ENCODE peak calls at places on chromosomes 12 and 14, in six cellular contexts. R is MCF 10A, Q is AG10803, D is Panc1, G is pancreas, J is GM13977. H is an unnamed sample.
A peak's percentile ranks its signal among the peaks of the same experiment; 100 is the strongest.

GRCh38 chr12:107241421-107241820 is 148.1 kb upstream of the CRY1 start:
- DNase-seq in R (no peak), Q (no peak), D (no peak), G (no peak), J (no peak), H (no peak)

GRCh38 chr12:69097619-69098368 is 141.6 kb upstream of the CPSF6 start:
- DNase-seq in R (peak; percentile 48), Q (peak; percentile 67), D (no peak), G (no peak), J (no peak), H (peak; percentile 28)

GRCh38 chr14:103846569-103847438 is 571 bp downstream of the PPP1R13B start:
- DNase-seq in R (peak; percentile 41), Q (no peak), D (no peak), G (peak; percentile 76), J (peak; percentile 69), H (no peak)

GRCh38 chr14:37512173-37512572 is 82.9 kb downstream of the FOXA1 start:
- DNase-seq in R (no peak), Q (no peak), D (no peak), G (no peak), J (no peak), H (no peak)

GRCh38 chr12:26940820-26941219 is 2.5 kb downstream of the FGFR1OP2 start:
- DNase-seq in R (no peak), Q (no peak), D (no peak), G (no peak), J (no peak), H (no peak)

GRCh38 chr14:22011243-22011642 is 337.6 kb upstream of the OR4E1 start:
- DNase-seq in R (no peak), Q (no peak), D (no peak), G (no peak), J (no peak), H (no peak)

GRCh38 chr12:107091381-107091780 is 2.0 kb downstream of the CRY1 start:
- DNase-seq in R (peak; percentile 45), Q (peak; percentile 75), D (no peak), G (no peak), J (no peak), H (peak; percentile 35)

GRCh38 chr12:12081836-12082497 is 11.2 kb downstream of the BCL2L14 start:
- DNase-seq in R (peak; percentile 54), Q (peak; percentile 58), D (peak; percentile 20), G (no peak), J (peak; percentile 74), H (no peak)

GRCh38 chr14:82837611-82838140 is 1304.0 kb upstream of the SEL1L start:
- DNase-seq in R (no peak), Q (no peak), D (no peak), G (no peak), J (no peak), H (no peak)

GRCh38 chr12:1448321-1448720 is 146.1 kb downstream of the FBXL14 start:
- DNase-seq in R (no peak), Q (no peak), D (no peak), G (no peak), J (no peak), H (no peak)

GRCh38 chr12:85823436-85824179 is 12.6 kb downstream of the RASSF9 start:
- DNase-seq in R (peak; percentile 67), Q (peak; percentile 73), D (no peak), G (no peak), J (no peak), H (no peak)

GRCh38 chr12:112939761-112940357 is 1.6 kb downstream of the OAS3 start:
- DNase-seq in R (no peak), Q (no peak), D (no peak), G (no peak), J (peak; percentile 71), H (no peak)

GRCh38 chr12:32917094-32917611 is 20.6 kb upstream of the PKP2 start:
- DNase-seq in R (peak; percentile 85), Q (no peak), D (no peak), G (no peak), J (no peak), H (no peak)

GRCh38 chr12:115617391-115617790 is 660.1 kb downstream of the MED13L start:
- DNase-seq in R (no peak), Q (no peak), D (no peak), G (no peak), J (no peak), H (no peak)

GRCh38 chr12:110199360-110200123 is 75.4 kb downstream of the IFT81 start:
- DNase-seq in R (peak; percentile 13), Q (peak; percentile 60), D (no peak), G (no peak), J (no peak), H (peak; percentile 32)

GRCh38 chr12:76123301-76124212 is 39.1 kb upstream of the NAP1L1 start:
- DNase-seq in R (no peak), Q (peak; percentile 60), D (no peak), G (no peak), J (no peak), H (no peak)

GRCh38 chr12:83389237-83389996 is 702.7 kb downstream of the TMTC2 start:
- DNase-seq in R (peak; percentile 3), Q (no peak), D (no peak), G (peak; percentile 58), J (no peak), H (no peak)

GRCh38 chr14:91228112-91229004 is 16.1 kb downstream of the GPR68 start:
- DNase-seq in R (peak; percentile 66), Q (peak; percentile 40), D (no peak), G (no peak), J (peak; percentile 88), H (no peak)

GRCh38 chr14:51562816-51563215 is 88.9 kb upstream of the FRMD6 start:
- DNase-seq in R (peak; percentile 74), Q (peak; percentile 35), D (no peak), G (no peak), J (no peak), H (no peak)

GRCh38 chr12:87217486-87217885 is 811.7 kb downstream of the C12orf50 start:
- DNase-seq in R (no peak), Q (no peak), D (no peak), G (no peak), J (no peak), H (no peak)

GRCh38 chr12:13534645-13535398 is 338.3 kb downstream of the EMP1 start:
- DNase-seq in R (peak; percentile 75), Q (peak; percentile 40), D (peak; percentile 33), G (peak; percentile 73), J (peak; percentile 19), H (no peak)

GRCh38 chr14:77409131-77409533 is 14.2 kb downstream of the NOXRED1 start:
- DNase-seq in R (peak; percentile 30), Q (no peak), D (no peak), G (no peak), J (no peak), H (no peak)

GRCh38 chr12:45329238-45329637 is 113.3 kb downstream of the ANO6 start:
- DNase-seq in R (peak; percentile 53), Q (peak; percentile 58), D (no peak), G (no peak), J (no peak), H (no peak)
- TF ChIP-seq CTCF in R (no peak), Q (no peak), D (no peak), G (no peak), J (no peak), H (no peak)

DNA sequence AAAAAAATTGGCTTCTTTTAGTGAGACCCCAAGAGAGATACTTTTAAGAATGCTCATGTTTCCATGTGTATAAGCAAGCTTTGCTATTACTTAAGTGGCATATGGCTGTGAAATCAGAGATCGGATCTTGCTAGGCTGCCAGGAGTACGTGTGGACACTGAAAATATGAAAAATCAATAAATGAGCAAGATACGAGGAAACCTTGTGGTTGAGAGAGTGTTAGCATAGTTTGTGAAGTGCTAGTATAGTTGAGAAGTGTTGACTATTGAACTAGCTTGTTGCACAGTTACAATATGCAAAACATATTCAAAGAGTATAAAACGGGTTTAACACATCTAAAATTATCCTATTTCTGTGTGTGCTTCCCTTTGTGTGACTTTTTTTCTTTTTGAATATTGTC is 230.9 kb upstream of the NOVA1 start:
- DNase-seq in R (no peak), Q (no peak), D (no peak), G (no peak), J (no peak), H (no peak)
- TF ChIP-seq CTCF in R (no peak), Q (no peak), D (no peak), G (no peak), J (no peak), H (no peak)

GRCh38 chr14:100962494-100962893 is 59.0 kb upstream of the RTL1 start:
- DNase-seq in R (no peak), Q (no peak), D (no peak), G (no peak), J (no peak), H (no peak)

GRCh38 chr14:100972134-100972905 is 68.8 kb upstream of the RTL1 start:
- DNase-seq in R (no peak), Q (no peak), D (no peak), G (no peak), J (no peak), H (no peak)

GRCh38 chr14:100965296-100965695 is 61.8 kb upstream of the RTL1 start:
- DNase-seq in R (no peak), Q (no peak), D (no peak), G (no peak), J (no peak), H (no peak)

DNA sequence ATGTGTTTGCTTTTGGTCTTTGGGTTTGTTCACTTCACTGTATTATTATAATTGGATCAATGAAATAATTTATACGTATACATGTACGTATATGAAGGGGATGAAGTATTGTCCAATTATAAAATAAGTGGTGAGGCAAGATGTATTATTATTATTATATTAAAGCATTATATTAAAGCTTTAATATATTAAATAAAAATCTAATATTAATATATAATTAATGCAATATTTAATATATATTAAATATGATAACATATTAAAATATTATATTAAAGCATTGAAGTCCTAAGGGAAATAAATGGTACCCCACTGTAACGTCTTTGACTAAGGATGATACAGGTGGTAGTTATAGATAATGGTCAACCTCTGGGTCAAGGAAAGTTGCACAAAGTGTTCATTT is 63.7 kb upstream of the RTL1 start:
- DNase-seq in R (no peak), Q (no peak), D (no peak), G (no peak), J (no peak), H (no peak)
- TF ChIP-seq CTCF in R (no peak), Q (no peak), D (no peak), G (no peak), J (no peak), H (no peak)

GRCh38 chr12:117012189-117012805 is 86.9 kb downstream of the TESC start:
- DNase-seq in R (no peak), Q (peak; percentile 66), D (no peak), G (no peak), J (no peak), H (no peak)

GRCh38 chr12:117018276-117018675 is 80.9 kb downstream of the TESC start:
- DNase-seq in R (no peak), Q (no peak), D (no peak), G (no peak), J (no peak), H (no peak)

GRCh38 chr12:117013726-117014125 is 85.5 kb downstream of the TESC start:
- DNase-seq in R (no peak), Q (no peak), D (no peak), G (no peak), J (no peak), H (no peak)

GRCh38 chr12:117014342-117014887 is 84.8 kb downstream of the TESC start:
- DNase-seq in R (no peak), Q (no peak), D (no peak), G (no peak), J (no peak), H (no peak)

DNA sequence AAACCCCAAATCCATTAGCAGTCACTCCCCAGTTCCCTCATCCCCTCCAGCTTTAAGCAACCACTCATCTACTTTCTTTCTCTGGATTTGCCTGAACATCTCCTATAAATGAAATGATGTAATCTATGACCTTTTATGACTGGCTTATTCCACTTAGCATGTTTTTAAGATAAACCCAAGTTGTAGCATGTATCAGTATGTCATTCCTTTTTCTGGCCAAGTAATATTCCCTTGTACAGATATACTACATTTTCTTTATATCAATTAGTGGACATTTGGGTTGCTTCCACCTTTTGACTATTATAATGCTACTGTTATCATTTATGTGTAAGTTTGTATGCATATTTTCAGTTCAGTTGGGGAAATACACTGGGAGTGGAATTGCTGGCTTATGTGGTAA is 83.4 kb downstream of the TESC start:
- DNase-seq in R (no peak), Q (no peak), D (no peak), G (no peak), J (no peak), H (no peak)
- TF ChIP-seq CTCF in R (no peak), Q (no peak), D (no peak), G (no peak), J (no peak), H (no peak)

H was measured in AG09319.